ENCODE peak calls at places on chromosomes 16 and 17, in four cellular contexts. One of them, this sample, is unnamed.

GRCh38 chr16:70253291-70254094 is 1.8 kb upstream of the EXOSC6 start:
- DNase-seq in endothelial cell of umbilical vein: peak
- DNase-seq in GM23248: peak
- DNase-seq in NB4: peak
- DNase-seq in this sample: peak

GRCh38 chr17:59838196-59838911 is 54.4 kb downstream of the TUBD1 start:
- DNase-seq in endothelial cell of umbilical vein: peak
- DNase-seq in GM23248: peak
- DNase-seq in NB4: no peak
- DNase-seq in this sample: no peak

GRCh38 chr17:21816592-21817567 is 124.6 kb downstream of the KCNJ18 start:
- DNase-seq in endothelial cell of umbilical vein: no peak
- DNase-seq in GM23248: no peak
- DNase-seq in NB4: no peak
- DNase-seq in this sample: no peak

GRCh38 chr17:488993-489757 is 136.6 kb upstream of the RPH3AL start:
- DNase-seq in endothelial cell of umbilical vein: peak
- DNase-seq in GM23248: peak
- DNase-seq in NB4: peak
- DNase-seq in this sample: peak

GRCh38 chr16:88934066-88934667 is 42.8 kb downstream of the CBFA2T3 start:
- DNase-seq in endothelial cell of umbilical vein: no peak
- DNase-seq in GM23248: no peak
- DNase-seq in NB4: no peak
- DNase-seq in this sample: no peak

GRCh38 chr16:85969159-85969558 is 70.2 kb downstream of the IRF8 start:
- DNase-seq in endothelial cell of umbilical vein: no peak
- DNase-seq in GM23248: peak
- DNase-seq in NB4: no peak
- DNase-seq in this sample: no peak

GRCh38 chr17:35080536-35080935 is 17.0 kb upstream of the RFFL start:
- DNase-seq in endothelial cell of umbilical vein: no peak
- DNase-seq in GM23248: no peak
- DNase-seq in NB4: peak
- DNase-seq in this sample: no peak

GRCh38 chr16:76428858-76429257 is 151.7 kb downstream of the CNTNAP4 start:
- DNase-seq in endothelial cell of umbilical vein: no peak
- DNase-seq in GM23248: no peak
- DNase-seq in NB4: peak
- DNase-seq in this sample: peak

GRCh38 chr16:22386976-22387375 is 12.6 kb upstream of the CDR2 start:
- DNase-seq in endothelial cell of umbilical vein: peak
- DNase-seq in GM23248: peak
- DNase-seq in NB4: no peak
- DNase-seq in this sample: no peak

GRCh38 chr17:77555741-77556291 is 402.7 kb upstream of the TNRC6C start:
- DNase-seq in endothelial cell of umbilical vein: no peak
- DNase-seq in GM23248: no peak
- DNase-seq in NB4: no peak
- DNase-seq in this sample: peak

GRCh38 chr16:23131036-23131435 is 18.2 kb downstream of the USP31 start:
- DNase-seq in endothelial cell of umbilical vein: no peak
- DNase-seq in GM23248: no peak
- DNase-seq in NB4: no peak
- DNase-seq in this sample: no peak

GRCh38 chr17:27531469-27531948 is 75.3 kb downstream of the KSR1 start:
- DNase-seq in endothelial cell of umbilical vein: no peak
- DNase-seq in GM23248: no peak
- DNase-seq in NB4: peak
- DNase-seq in this sample: no peak

GRCh38 chr17:34633351-34633750 is 54.0 kb downstream of the TMEM132E start:
- DNase-seq in endothelial cell of umbilical vein: no peak
- DNase-seq in GM23248: no peak
- DNase-seq in NB4: no peak
- DNase-seq in this sample: no peak

GRCh38 chr17:1628856-1629646 is 417 bp upstream of the SLC43A2 start:
- DNase-seq in endothelial cell of umbilical vein: peak
- DNase-seq in GM23248: peak
- DNase-seq in NB4: no peak
- DNase-seq in this sample: peak

GRCh38 chr16:19123535-19124178 is 9.9 kb downstream of the ITPRIPL2 start:
- DNase-seq in endothelial cell of umbilical vein: no peak
- DNase-seq in GM23248: no peak
- DNase-seq in NB4: no peak
- DNase-seq in this sample: no peak

DNA sequence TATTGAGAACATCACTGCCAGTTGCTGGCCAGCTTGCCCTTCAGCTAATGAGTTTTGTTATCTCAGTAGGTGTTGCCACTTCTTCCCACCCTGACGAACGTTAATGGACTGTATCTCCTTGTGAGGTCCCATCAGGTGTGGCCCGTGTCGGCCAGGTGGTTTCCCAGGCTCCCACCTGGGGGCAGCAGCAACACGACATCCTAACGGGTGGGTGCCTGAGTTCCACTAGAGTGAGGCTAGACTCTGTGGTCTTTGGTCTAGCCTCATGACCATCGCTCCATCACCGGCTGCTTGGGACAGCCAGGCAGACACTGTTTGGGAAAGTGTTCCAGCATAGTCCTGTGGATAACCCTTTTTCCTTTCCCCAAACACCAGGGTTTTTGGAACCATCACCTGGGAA is 45.6 kb upstream of the LCMT1 start:
- DNase-seq in endothelial cell of umbilical vein: no peak
- DNase-seq in GM23248: no peak
- DNase-seq in NB4: no peak
- DNase-seq in this sample: no peak
- H3K4me3 ChIP-seq in endothelial cell of umbilical vein: no peak
- H3K4me3 ChIP-seq in GM23248: no peak
- H3K4me3 ChIP-seq in NB4: no peak
- H3K4me3 ChIP-seq in this sample: no peak

GRCh38 chr17:66467766-66468165 is 165.4 kb downstream of the PRKCA start:
- DNase-seq in endothelial cell of umbilical vein: no peak
- DNase-seq in GM23248: peak
- DNase-seq in NB4: no peak
- DNase-seq in this sample: no peak

GRCh38 chr17:66466421-66466820 is 164.0 kb downstream of the PRKCA start:
- DNase-seq in endothelial cell of umbilical vein: no peak
- DNase-seq in GM23248: no peak
- DNase-seq in NB4: no peak
- DNase-seq in this sample: no peak

GRCh38 chr17:66468241-66469087 is 166.1 kb downstream of the PRKCA start:
- DNase-seq in endothelial cell of umbilical vein: peak
- DNase-seq in GM23248: peak
- DNase-seq in NB4: peak
- DNase-seq in this sample: peak

GRCh38 chr17:66465701-66466100 is 163.3 kb downstream of the PRKCA start:
- DNase-seq in endothelial cell of umbilical vein: no peak
- DNase-seq in GM23248: no peak
- DNase-seq in NB4: no peak
- DNase-seq in this sample: no peak

GRCh38 chr17:66466933-66467367 is 164.5 kb downstream of the PRKCA start:
- DNase-seq in endothelial cell of umbilical vein: peak
- DNase-seq in GM23248: peak
- DNase-seq in NB4: peak
- DNase-seq in this sample: peak
- H3K4me3 ChIP-seq in endothelial cell of umbilical vein: no peak
- H3K4me3 ChIP-seq in GM23248: peak
- H3K4me3 ChIP-seq in NB4: no peak
- H3K4me3 ChIP-seq in this sample: no peak

GRCh38 chr17:7260601-7261376 is 1.5 kb downstream of the CLDN7 start:
- DNase-seq in endothelial cell of umbilical vein: no peak
- DNase-seq in GM23248: peak
- DNase-seq in NB4: no peak
- DNase-seq in this sample: peak
- H3K4me3 ChIP-seq in endothelial cell of umbilical vein: peak
- H3K4me3 ChIP-seq in GM23248: peak
- H3K4me3 ChIP-seq in NB4: no peak
- H3K4me3 ChIP-seq in this sample: peak

DNA sequence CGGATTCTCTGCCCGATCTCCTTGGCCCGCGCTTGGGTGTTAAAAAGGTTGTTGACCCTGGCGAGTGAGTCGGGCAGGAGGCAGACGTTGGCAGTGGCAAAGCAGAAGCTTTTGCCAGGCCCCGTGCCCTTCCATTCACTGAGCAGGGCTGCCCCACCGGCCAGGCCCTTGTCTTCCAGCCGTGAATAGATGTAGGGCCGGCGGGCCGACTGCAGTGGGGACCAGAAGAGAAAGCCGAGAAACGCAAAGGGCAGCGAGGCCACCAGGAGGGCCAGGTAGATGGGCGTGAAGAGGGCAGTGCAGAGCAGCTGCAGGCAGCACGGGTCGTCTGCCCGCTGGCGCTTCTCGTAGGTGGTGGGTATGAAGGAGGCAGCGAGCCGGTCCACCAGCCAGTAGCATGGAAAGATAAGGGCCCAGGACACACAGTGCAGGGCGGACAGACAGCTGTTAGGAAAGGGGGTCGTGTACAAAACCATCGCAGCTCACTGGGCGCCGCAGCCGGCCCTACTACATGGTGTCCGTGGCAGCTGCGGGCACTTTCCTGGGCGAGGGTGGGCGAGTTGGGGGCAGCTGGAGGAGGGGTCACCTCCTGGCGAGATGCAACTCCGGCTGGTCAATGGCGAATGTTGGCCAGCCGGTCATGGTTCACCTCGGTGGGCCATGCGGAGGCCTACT is 61.0 kb downstream of the PRMT7 start:
- DNase-seq in endothelial cell of umbilical vein: no peak
- DNase-seq in GM23248: no peak
- DNase-seq in NB4: no peak
- DNase-seq in this sample: no peak
- H3K4me3 ChIP-seq in endothelial cell of umbilical vein: no peak
- H3K4me3 ChIP-seq in GM23248: no peak
- H3K4me3 ChIP-seq in NB4: no peak
- H3K4me3 ChIP-seq in this sample: no peak

GRCh38 chr17:42669705-42670198 is 7.0 kb downstream of the PLEKHH3 start:
- DNase-seq in endothelial cell of umbilical vein: no peak
- DNase-seq in GM23248: no peak
- DNase-seq in NB4: no peak
- DNase-seq in this sample: no peak

GRCh38 chr17:42672038-42672437 is 4.8 kb downstream of the PLEKHH3 start:
- DNase-seq in endothelial cell of umbilical vein: no peak
- DNase-seq in GM23248: no peak
- DNase-seq in NB4: no peak
- DNase-seq in this sample: peak

GRCh38 chr17:42673266-42673884 is 3.4 kb downstream of the PLEKHH3 start:
- DNase-seq in endothelial cell of umbilical vein: no peak
- DNase-seq in GM23248: no peak
- DNase-seq in NB4: peak
- DNase-seq in this sample: no peak

GRCh38 chr17:42670199-42670924 is 6.4 kb downstream of the PLEKHH3 start:
- DNase-seq in endothelial cell of umbilical vein: no peak
- DNase-seq in GM23248: no peak
- DNase-seq in NB4: no peak
- DNase-seq in this sample: no peak

GRCh38 chr17:42670925-42671657 is 5.7 kb downstream of the PLEKHH3 start:
- DNase-seq in endothelial cell of umbilical vein: no peak
- DNase-seq in GM23248: no peak
- DNase-seq in NB4: no peak
- DNase-seq in this sample: no peak
- H3K4me3 ChIP-seq in endothelial cell of umbilical vein: no peak
- H3K4me3 ChIP-seq in GM23248: no peak
- H3K4me3 ChIP-seq in NB4: no peak
- H3K4me3 ChIP-seq in this sample: no peak

This sample was measured in epithelial cell of esophagus.